ENCODE peak calls at places on chromosomes 2 and 18, in eight cellular contexts. One of them, this sample, is unnamed. For H3K36me3, the result is how much of the 10 kb centered on the place peaks cover.

GRCh38 chr2:8477511-8478132 is 204.2 kb upstream of the ID2 start:
- DNase-seq in HCT116: no peak
- DNase-seq in breast epithelium: peak
- DNase-seq in upper lobe of left lung: peak
- DNase-seq in transverse colon: no peak
- DNase-seq in gastrocnemius medialis: no peak
- DNase-seq in spleen: peak
- DNase-seq in body of pancreas: no peak
- DNase-seq in this sample: peak

GRCh38 chr2:136122654-136123053 is 4.7 kb upstream of the CXCR4 start:
- DNase-seq in spleen: no peak
- DNase-seq in HCT116: no peak
- DNase-seq in body of pancreas: no peak
- DNase-seq in gastrocnemius medialis: no peak
- DNase-seq in breast epithelium: no peak
- DNase-seq in transverse colon: no peak
- DNase-seq in upper lobe of left lung: no peak
- DNase-seq in this sample: no peak

GRCh38 chr2:112910865-112911264 is at the start of gene IL37:
- DNase-seq in gastrocnemius medialis: no peak
- DNase-seq in spleen: no peak
- DNase-seq in HCT116: no peak
- DNase-seq in upper lobe of left lung: no peak
- DNase-seq in breast epithelium: no peak
- DNase-seq in body of pancreas: no peak
- DNase-seq in transverse colon: no peak
- DNase-seq in this sample: no peak

GRCh38 chr2:239822146-239822945 is 202.8 kb downstream of the NDUFA10 start:
- DNase-seq in transverse colon: no peak
- DNase-seq in body of pancreas: no peak
- DNase-seq in gastrocnemius medialis: no peak
- DNase-seq in breast epithelium: peak
- DNase-seq in HCT116: no peak
- DNase-seq in spleen: no peak
- DNase-seq in upper lobe of left lung: no peak
- DNase-seq in this sample: peak

GRCh38 chr2:191312662-191313061 is 67.5 kb downstream of the MYO1B start:
- DNase-seq in spleen: no peak
- DNase-seq in breast epithelium: no peak
- DNase-seq in transverse colon: no peak
- DNase-seq in gastrocnemius medialis: no peak
- DNase-seq in upper lobe of left lung: no peak
- DNase-seq in body of pancreas: no peak
- DNase-seq in HCT116: no peak
- DNase-seq in this sample: no peak

GRCh38 chr2:121803503-121803902 is 48.1 kb downstream of the TSN start:
- DNase-seq in spleen: no peak
- DNase-seq in HCT116: no peak
- DNase-seq in transverse colon: no peak
- DNase-seq in upper lobe of left lung: no peak
- DNase-seq in gastrocnemius medialis: no peak
- DNase-seq in body of pancreas: no peak
- DNase-seq in breast epithelium: no peak
- DNase-seq in this sample: no peak

GRCh38 chr2:190529486-190530104 is 4.9 kb downstream of the NEMP2 start:
- DNase-seq in gastrocnemius medialis: no peak
- DNase-seq in breast epithelium: no peak
- DNase-seq in transverse colon: no peak
- DNase-seq in HCT116: no peak
- DNase-seq in body of pancreas: no peak
- DNase-seq in spleen: no peak
- DNase-seq in upper lobe of left lung: no peak
- DNase-seq in this sample: no peak

GRCh38 chr2:19868705-19869550 is 32.9 kb downstream of the TTC32 start:
- DNase-seq in transverse colon: peak
- DNase-seq in breast epithelium: no peak
- DNase-seq in upper lobe of left lung: peak
- DNase-seq in gastrocnemius medialis: no peak
- DNase-seq in spleen: peak
- DNase-seq in HCT116: no peak
- DNase-seq in body of pancreas: peak
- DNase-seq in this sample: peak

GRCh38 chr2:127400897-127401756 is 13.4 kb upstream of the MAP3K2 start:
- DNase-seq in spleen: peak
- DNase-seq in breast epithelium: no peak
- DNase-seq in transverse colon: peak
- DNase-seq in upper lobe of left lung: no peak
- DNase-seq in HCT116: no peak
- DNase-seq in body of pancreas: no peak
- DNase-seq in gastrocnemius medialis: no peak
- DNase-seq in this sample: peak

GRCh38 chr2:70141754-70142589 is 48.8 kb downstream of the C2orf42 start:
- DNase-seq in body of pancreas: peak
- DNase-seq in breast epithelium: peak
- DNase-seq in upper lobe of left lung: peak
- DNase-seq in spleen: no peak
- DNase-seq in transverse colon: no peak
- DNase-seq in gastrocnemius medialis: peak
- DNase-seq in HCT116: peak
- DNase-seq in this sample: no peak

GRCh38 chr2:82316573-82317371 is 2012.2 kb upstream of the LRRTM1 start:
- DNase-seq in HCT116: no peak
- DNase-seq in transverse colon: no peak
- DNase-seq in body of pancreas: peak
- DNase-seq in upper lobe of left lung: no peak
- DNase-seq in spleen: no peak
- DNase-seq in breast epithelium: no peak
- DNase-seq in gastrocnemius medialis: no peak
- DNase-seq in this sample: no peak

GRCh38 chr18:35306588-35307250 is 16.7 kb upstream of the ZSCAN30 start:
- DNase-seq in transverse colon: no peak
- DNase-seq in spleen: no peak
- DNase-seq in HCT116: no peak
- DNase-seq in gastrocnemius medialis: no peak
- DNase-seq in body of pancreas: no peak
- DNase-seq in upper lobe of left lung: no peak
- DNase-seq in breast epithelium: no peak
- DNase-seq in this sample: no peak
- H3K36me3 ChIP-seq in transverse colon: under half
- H3K36me3 ChIP-seq in spleen: half or more
- H3K36me3 ChIP-seq in HCT116: under half
- H3K36me3 ChIP-seq in gastrocnemius medialis: under half
- H3K36me3 ChIP-seq in body of pancreas: under half
- H3K36me3 ChIP-seq in upper lobe of left lung: under half
- H3K36me3 ChIP-seq in breast epithelium: under half
- H3K36me3 ChIP-seq in this sample: half or more

GRCh38 chr2:207312006-207312356 is 146.2 kb upstream of the KLF7 start:
- DNase-seq in HCT116: no peak
- DNase-seq in body of pancreas: no peak
- DNase-seq in upper lobe of left lung: no peak
- DNase-seq in breast epithelium: no peak
- DNase-seq in transverse colon: no peak
- DNase-seq in gastrocnemius medialis: no peak
- DNase-seq in spleen: no peak
- DNase-seq in this sample: no peak
- TF ChIP-seq POLR2A in HCT116: no peak
- TF ChIP-seq POLR2A in body of pancreas: no peak
- TF ChIP-seq POLR2A in upper lobe of left lung: no peak
- TF ChIP-seq POLR2A in breast epithelium: no peak
- TF ChIP-seq POLR2A in transverse colon: no peak
- TF ChIP-seq POLR2A in gastrocnemius medialis: no peak
- TF ChIP-seq POLR2A in spleen: no peak
- TF ChIP-seq POLR2A in this sample: no peak

GRCh38 chr2:174919886-174920595 is 85.1 kb downstream of the CHN1 start:
- DNase-seq in spleen: no peak
- DNase-seq in gastrocnemius medialis: no peak
- DNase-seq in breast epithelium: no peak
- DNase-seq in body of pancreas: no peak
- DNase-seq in transverse colon: no peak
- DNase-seq in HCT116: no peak
- DNase-seq in upper lobe of left lung: no peak
- DNase-seq in this sample: no peak

GRCh38 chr2:174929786-174930185 is 75.4 kb downstream of the CHN1 start:
- DNase-seq in breast epithelium: no peak
- DNase-seq in spleen: no peak
- DNase-seq in body of pancreas: no peak
- DNase-seq in upper lobe of left lung: no peak
- DNase-seq in transverse colon: no peak
- DNase-seq in HCT116: no peak
- DNase-seq in gastrocnemius medialis: no peak
- DNase-seq in this sample: no peak

GRCh38 chr2:174924061-174924693 is 81.0 kb downstream of the CHN1 start:
- DNase-seq in gastrocnemius medialis: no peak
- DNase-seq in breast epithelium: no peak
- DNase-seq in HCT116: no peak
- DNase-seq in body of pancreas: no peak
- DNase-seq in upper lobe of left lung: no peak
- DNase-seq in transverse colon: no peak
- DNase-seq in spleen: no peak
- DNase-seq in this sample: no peak

DNA sequence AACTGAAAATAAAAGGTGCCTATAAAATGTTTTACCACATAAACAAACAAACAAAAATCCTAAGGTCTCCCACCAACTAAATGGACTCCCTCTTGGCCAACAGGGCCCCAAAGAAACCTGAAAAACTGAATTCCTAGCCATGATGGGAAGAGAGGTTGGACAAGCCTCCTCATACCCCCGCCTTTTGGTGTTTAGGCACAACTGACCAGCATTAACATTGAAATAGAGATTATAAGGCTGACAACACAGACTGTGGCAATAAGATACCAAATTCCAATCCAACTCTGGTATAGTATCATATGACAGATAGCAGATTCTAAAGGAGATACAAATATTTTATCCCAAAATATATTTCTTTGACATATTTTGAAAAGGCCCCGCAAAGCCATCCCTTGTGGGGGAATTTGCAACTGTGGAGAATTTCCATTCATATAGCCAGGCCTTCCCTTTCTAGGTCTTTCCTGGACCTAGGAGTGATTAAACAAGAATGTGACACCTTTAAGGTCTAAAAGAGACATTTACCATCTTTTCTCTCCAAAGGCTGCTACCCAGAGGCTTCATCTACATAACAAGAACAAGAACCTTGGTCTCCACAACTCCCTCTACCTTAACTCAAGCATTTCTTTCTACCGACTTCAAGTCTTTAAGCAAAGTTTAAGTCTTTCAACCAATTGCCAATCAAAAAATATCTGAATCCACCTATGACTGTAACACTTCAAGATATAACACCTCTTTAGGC is 80.0 kb downstream of the CHN1 start:
- DNase-seq in spleen: no peak
- DNase-seq in HCT116: no peak
- DNase-seq in transverse colon: no peak
- DNase-seq in gastrocnemius medialis: no peak
- DNase-seq in upper lobe of left lung: no peak
- DNase-seq in breast epithelium: no peak
- DNase-seq in body of pancreas: no peak
- DNase-seq in this sample: no peak
- H3K4me3 ChIP-seq in spleen: no peak
- H3K4me3 ChIP-seq in HCT116: no peak
- H3K4me3 ChIP-seq in transverse colon: no peak
- H3K4me3 ChIP-seq in gastrocnemius medialis: no peak
- H3K4me3 ChIP-seq in upper lobe of left lung: no peak
- H3K4me3 ChIP-seq in breast epithelium: no peak
- H3K4me3 ChIP-seq in body of pancreas: no peak
- H3K4me3 ChIP-seq in this sample: no peak

GRCh38 chr2:10675126-10675525 is 14.6 kb downstream of the NOL10 start:
- DNase-seq in body of pancreas: no peak
- DNase-seq in spleen: no peak
- DNase-seq in upper lobe of left lung: no peak
- DNase-seq in transverse colon: no peak
- DNase-seq in breast epithelium: no peak
- DNase-seq in gastrocnemius medialis: no peak
- DNase-seq in HCT116: no peak
- DNase-seq in this sample: no peak
- H3K36me3 ChIP-seq in body of pancreas: under half
- H3K36me3 ChIP-seq in spleen: half or more
- H3K36me3 ChIP-seq in upper lobe of left lung: under half
- H3K36me3 ChIP-seq in transverse colon: under half
- H3K36me3 ChIP-seq in breast epithelium: under half
- H3K36me3 ChIP-seq in gastrocnemius medialis: under half
- H3K36me3 ChIP-seq in HCT116: under half
- H3K36me3 ChIP-seq in this sample: under half

GRCh38 chr2:60884795-60885194 is 3.4 kb downstream of the REL start:
- DNase-seq in upper lobe of left lung: no peak
- DNase-seq in breast epithelium: no peak
- DNase-seq in spleen: no peak
- DNase-seq in HCT116: no peak
- DNase-seq in gastrocnemius medialis: no peak
- DNase-seq in body of pancreas: no peak
- DNase-seq in transverse colon: no peak
- DNase-seq in this sample: no peak
- TF ChIP-seq POLR2A in upper lobe of left lung: no peak
- TF ChIP-seq POLR2A in breast epithelium: no peak
- TF ChIP-seq POLR2A in spleen: no peak
- TF ChIP-seq POLR2A in HCT116: no peak
- TF ChIP-seq POLR2A in gastrocnemius medialis: no peak
- TF ChIP-seq POLR2A in body of pancreas: no peak
- TF ChIP-seq POLR2A in transverse colon: no peak
- TF ChIP-seq POLR2A in this sample: no peak

This sample was measured in Peyer's patch.